ENCODE peak calls at places on chromosome 2, in five cellular contexts. O is upper lobe of right lung, U is lower leg skin, T is neuronal stem cell, E is body of pancreas. J is an unnamed sample.

GRCh38 chr2:123993728-123994323 is 31.3 kb upstream of the CNTNAP5 start:
- DNase-seq in O (no peak), U (no peak), T (peak), E (peak), J (no peak)

GRCh38 chr2:26298638-26299393 is 47.1 kb upstream of the SELENOI start:
- DNase-seq in O (no peak), U (peak), T (peak), E (peak), J (peak)

GRCh38 chr2:866009-866680 is 84.5 kb upstream of the SNTG2 start:
- DNase-seq in O (peak), U (peak), T (no peak), E (no peak), J (no peak)

GRCh38 chr2:236843061-236843460 is 242.6 kb upstream of the COPS8 start:
- DNase-seq in O (no peak), U (no peak), T (no peak), E (peak), J (peak)

GRCh38 chr2:85580206-85580605 is 2.8 kb downstream of the VAMP8 start:
- DNase-seq in O (no peak), U (no peak), T (no peak), E (no peak), J (no peak)

GRCh38 chr2:85112906-85113625 is 20.1 kb upstream of the TCF7L1 start:
- DNase-seq in O (no peak), U (no peak), T (no peak), E (no peak), J (no peak)

GRCh38 chr2:147405651-147406050 is 439.2 kb upstream of the ACVR2A start:
- DNase-seq in O (no peak), U (no peak), T (no peak), E (no peak), J (no peak)

GRCh38 chr2:235766206-235766794 is 272.5 kb downstream of the AGAP1 start:
- DNase-seq in O (no peak), U (peak), T (peak), E (peak), J (peak)

GRCh38 chr2:235610696-235611257 is 116.9 kb downstream of the AGAP1 start:
- DNase-seq in O (no peak), U (no peak), T (no peak), E (no peak), J (no peak)

GRCh38 chr2:234178309-234179030 is 128.0 kb downstream of the SPP2 start:
- DNase-seq in O (peak), U (no peak), T (no peak), E (no peak), J (no peak)

GRCh38 chr2:173150087-173150486 is 74.4 kb downstream of the MAP3K20 start:
- DNase-seq in O (no peak), U (no peak), T (no peak), E (no peak), J (no peak)

GRCh38 chr2:171541202-171541884 is 19.1 kb downstream of the CYBRD1 start:
- DNase-seq in O (no peak), U (no peak), T (no peak), E (no peak), J (no peak)

GRCh38 chr2:30208453-30208852 is 22.9 kb upstream of the LBH start:
- DNase-seq in O (no peak), U (peak), T (peak), E (peak), J (peak)

DNA sequence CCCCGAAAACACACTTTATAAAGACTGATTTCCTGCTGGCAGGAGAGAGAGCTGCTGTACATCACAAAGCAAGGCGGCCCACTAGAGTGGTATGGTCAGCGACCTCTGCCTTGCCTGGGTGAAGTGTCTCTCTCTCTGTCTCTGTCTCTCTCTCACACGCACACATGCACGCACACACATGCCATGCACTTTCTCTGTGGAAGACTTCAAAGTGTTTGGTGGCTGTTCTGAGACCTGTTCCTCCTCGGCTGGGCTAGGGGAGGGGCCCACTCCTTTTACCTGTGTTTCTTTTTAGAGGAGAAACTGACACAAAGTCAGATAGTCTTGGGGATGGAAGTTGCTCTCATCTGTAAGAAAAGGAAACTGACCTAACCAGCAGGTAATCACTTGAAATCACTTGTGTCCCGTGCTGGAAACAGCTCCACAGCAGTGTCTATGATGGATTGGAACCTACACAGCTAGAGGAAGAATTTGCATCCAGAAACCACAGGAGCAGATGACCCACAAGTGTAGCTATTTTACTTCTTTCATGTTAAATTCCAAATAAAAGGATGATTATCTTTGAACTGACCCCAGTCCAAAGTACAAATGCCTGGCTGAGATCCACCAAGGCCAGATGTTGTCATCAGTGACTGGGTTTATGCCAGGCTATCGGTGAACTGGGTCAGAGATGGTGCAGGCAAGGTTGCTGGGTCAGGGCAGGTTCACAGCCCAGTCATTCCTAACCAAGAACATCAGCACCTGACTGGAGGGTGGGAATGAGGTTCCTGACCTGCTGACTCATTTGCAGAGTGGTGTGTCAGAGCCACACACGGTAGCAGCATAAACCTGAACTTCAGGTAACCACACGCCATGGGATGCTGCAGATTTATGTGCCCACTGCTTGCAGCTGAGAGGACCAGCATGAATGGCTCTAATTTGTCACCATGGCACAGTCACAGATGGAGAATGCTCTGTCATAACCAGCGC is 63.0 kb downstream of the NPAS2 start:
- DNase-seq in O (no peak), U (peak), T (no peak), E (peak), J (no peak)
- H3K4me3 ChIP-seq in O (no peak), U (no peak), T (peak), E (no peak), J (no peak)

GRCh38 chr2:156340377-156340776 is 7.9 kb upstream of the NR4A2 start:
- DNase-seq in O (no peak), U (no peak), T (no peak), E (no peak), J (no peak)
- H3K4me3 ChIP-seq in O (peak), U (no peak), T (no peak), E (no peak), J (peak)

GRCh38 chr2:57882895-57883515 is 163.6 kb upstream of the VRK2 start:
- DNase-seq in O (no peak), U (no peak), T (no peak), E (no peak), J (no peak)
- H3K4me3 ChIP-seq in O (no peak), U (no peak), T (no peak), E (no peak), J (no peak)

GRCh38 chr2:165274698-165275097 is 35.5 kb downstream of the SCN2A start:
- DNase-seq in O (peak), U (peak), T (no peak), E (peak), J (no peak)
- H3K4me3 ChIP-seq in O (no peak), U (no peak), T (no peak), E (no peak), J (no peak)

DNA sequence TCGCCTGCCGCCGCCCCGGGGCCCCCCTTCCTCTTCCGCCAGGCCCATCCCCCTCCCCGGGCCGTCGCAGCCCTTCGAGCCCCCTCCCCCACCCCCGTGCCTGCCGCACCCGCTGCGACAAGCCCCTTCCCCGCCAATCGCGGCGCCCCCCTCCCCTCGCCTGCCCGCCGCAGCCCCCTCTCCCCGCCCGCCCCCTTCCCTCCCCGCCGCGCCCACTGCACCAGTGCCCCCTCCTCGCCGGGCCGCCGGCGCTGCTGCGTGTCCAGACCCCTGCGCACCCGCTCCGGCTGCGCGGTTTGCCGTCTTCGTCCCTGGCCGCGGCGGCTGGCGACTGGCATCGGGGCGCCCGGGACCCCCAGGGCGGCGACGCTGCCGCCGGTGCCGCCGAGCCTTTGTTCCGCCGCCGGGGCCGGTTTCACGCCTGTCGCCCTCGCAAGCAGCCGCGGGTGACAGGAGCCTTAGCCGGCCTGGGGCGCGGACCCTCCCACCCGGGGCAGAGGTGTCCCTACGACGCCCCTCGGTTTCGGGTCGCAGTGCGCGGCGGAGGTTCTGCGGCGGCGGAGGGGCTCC is 18.1 kb downstream of the GPC1 start:
- DNase-seq in O (no peak), U (no peak), T (no peak), E (no peak), J (no peak)
- H3K4me3 ChIP-seq in O (no peak), U (no peak), T (peak), E (no peak), J (peak)

DNA sequence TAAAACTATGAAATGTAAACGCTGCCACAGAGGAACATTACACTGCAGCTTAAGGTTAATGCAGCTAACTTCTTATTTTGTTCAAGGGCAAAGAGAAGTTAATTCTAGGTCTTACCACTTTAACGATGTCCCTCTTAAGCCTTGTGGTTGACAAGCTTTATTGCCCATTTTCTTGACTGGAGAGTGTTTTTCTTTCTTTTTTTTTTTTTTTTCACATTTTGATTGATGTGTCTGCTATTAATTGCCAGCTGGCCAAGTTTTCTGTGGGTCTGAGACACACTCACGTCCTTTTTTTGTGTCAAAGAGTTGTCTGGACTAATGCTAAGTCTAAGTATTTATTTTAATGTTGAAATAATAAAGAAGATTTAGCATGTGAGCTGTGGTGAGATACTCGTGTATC is 34.5 kb downstream of the ST6GAL2 start:
- DNase-seq in O (no peak), U (no peak), T (peak), E (no peak), J (no peak)
- H3K4me3 ChIP-seq in O (no peak), U (no peak), T (no peak), E (no peak), J (no peak)

DNA sequence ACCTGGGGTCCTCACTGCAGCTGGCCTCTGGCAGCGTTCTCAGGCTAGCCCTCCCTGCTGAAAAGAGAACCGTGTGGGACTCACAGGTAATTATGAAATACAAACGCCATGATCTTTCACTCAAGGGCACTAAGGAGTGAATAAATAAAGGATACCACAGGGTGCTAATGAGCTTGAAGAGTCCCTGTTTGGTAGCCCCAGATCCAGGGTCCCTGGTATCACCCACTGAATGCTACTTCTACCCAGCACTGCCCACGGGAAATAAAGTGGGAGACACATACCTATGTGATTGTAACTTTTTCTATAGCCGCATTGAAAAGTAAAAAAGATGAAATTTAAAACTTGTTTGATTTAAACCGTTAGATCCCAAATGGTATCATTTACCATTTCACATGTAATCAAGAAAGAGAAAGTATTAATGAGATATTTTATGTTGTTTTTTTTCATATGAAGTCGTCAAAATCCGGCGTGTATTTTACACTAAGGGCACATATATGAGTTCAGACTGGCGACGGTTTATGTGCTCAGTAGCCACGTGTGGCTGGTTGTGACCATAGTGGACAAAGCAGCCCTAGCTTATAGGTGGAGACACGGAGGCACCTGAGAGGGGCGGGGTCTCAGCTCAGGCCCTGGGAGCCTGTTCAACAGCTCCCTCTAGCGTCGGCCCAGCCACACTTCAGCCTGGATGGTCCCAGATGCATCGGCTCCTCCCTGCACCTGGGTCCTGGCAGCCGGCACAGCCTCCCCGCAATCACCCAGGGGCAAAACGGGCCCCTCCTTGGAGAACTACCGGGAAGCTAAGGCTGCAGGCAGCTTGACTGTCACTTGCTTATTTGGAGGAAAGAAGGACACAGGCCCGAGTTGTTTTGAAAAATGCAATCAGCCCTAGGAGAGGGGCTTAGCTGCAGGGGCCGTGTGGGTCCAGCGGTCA is 39.2 kb downstream of the ODC1 start:
- DNase-seq in O (peak), U (peak), T (peak), E (peak), J (no peak)
- H3K4me3 ChIP-seq in O (no peak), U (no peak), T (no peak), E (no peak), J (no peak)

GRCh38 chr2:174629514-174629913 is 31.9 kb upstream of the WIPF1 start:
- DNase-seq in O (no peak), U (no peak), T (no peak), E (no peak), J (no peak)
- H3K4me3 ChIP-seq in O (no peak), U (no peak), T (no peak), E (no peak), J (no peak)

DNA sequence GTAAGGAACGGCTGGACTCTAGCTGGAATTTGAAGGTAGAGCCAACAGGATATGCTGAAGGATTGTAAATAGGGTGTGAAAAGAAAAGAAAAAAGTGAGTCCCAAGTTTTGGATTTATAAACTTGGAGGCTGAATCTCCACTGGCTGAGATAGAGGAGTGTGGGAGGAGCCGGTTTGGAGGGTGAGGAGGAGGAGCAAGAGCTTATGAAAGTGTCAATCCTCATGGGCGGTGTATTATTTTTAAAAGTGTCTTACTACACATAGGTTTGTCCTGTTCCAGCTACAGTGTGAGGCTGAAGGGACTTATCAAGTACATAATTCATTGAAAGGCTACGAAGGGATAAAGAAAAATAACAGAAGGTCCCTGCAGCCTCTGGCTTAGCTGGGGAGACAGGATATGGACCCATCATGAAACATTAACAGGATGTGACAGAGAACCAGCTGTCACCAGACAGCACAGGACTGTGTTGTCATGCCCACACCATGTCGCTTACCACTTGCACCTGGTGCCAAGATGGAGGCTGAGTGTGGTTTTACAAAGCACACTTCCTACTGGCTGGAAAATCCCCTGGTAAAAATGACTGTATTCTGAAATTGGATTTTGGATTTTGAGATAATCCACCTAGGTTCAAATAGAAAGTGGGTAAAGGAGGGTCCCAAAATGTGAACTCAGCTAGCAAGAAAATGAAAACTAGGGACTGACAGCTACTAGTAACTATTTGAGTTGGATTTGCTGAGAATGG is 2.5 kb upstream of the MREG start:
- DNase-seq in O (no peak), U (no peak), T (no peak), E (no peak), J (no peak)
- H3K4me3 ChIP-seq in O (no peak), U (no peak), T (no peak), E (no peak), J (no peak)

GRCh38 chr2:20666114-20666363 is 905 bp upstream of the GDF7 start:
- DNase-seq in O (peak), U (peak), T (no peak), E (no peak), J (no peak)
- H3K4me3 ChIP-seq in O (peak), U (no peak), T (peak), E (no peak), J (peak)